ENCODE peak calls at places on chromosome 11, in seven cellular contexts. One of them, this sample, is unnamed.

GRCh38 chr11:119624102-119624615 is 104.8 kb downstream of the NECTIN1 start:
- DNase-seq in GM10248: peak
- DNase-seq in NB4: peak
- DNase-seq in Panc1: no peak
- DNase-seq in mucosa of descending colon: no peak
- DNase-seq in nephron progenitor cell: peak
- DNase-seq in fibroblast of pulmonary artery: no peak
- DNase-seq in this sample: no peak

GRCh38 chr11:2417856-2418705 is 17.5 kb downstream of the TSSC4 start:
- DNase-seq in nephron progenitor cell: no peak
- DNase-seq in NB4: no peak
- DNase-seq in fibroblast of pulmonary artery: no peak
- DNase-seq in mucosa of descending colon: peak
- DNase-seq in GM10248: no peak
- DNase-seq in Panc1: no peak
- DNase-seq in this sample: no peak

GRCh38 chr11:59550842-59551650 is 39.7 kb downstream of the OR4D9 start:
- DNase-seq in fibroblast of pulmonary artery: peak
- DNase-seq in nephron progenitor cell: peak
- DNase-seq in NB4: peak
- DNase-seq in Panc1: no peak
- DNase-seq in mucosa of descending colon: peak
- DNase-seq in GM10248: peak
- DNase-seq in this sample: peak

GRCh38 chr11:31655483-31655882 is 145.9 kb downstream of the ELP4 start:
- DNase-seq in nephron progenitor cell: no peak
- DNase-seq in NB4: no peak
- DNase-seq in GM10248: no peak
- DNase-seq in mucosa of descending colon: no peak
- DNase-seq in fibroblast of pulmonary artery: peak
- DNase-seq in Panc1: no peak
- DNase-seq in this sample: no peak

GRCh38 chr11:68527585-68527984 is 67.0 kb downstream of the PPP6R3 start:
- DNase-seq in nephron progenitor cell: no peak
- DNase-seq in mucosa of descending colon: no peak
- DNase-seq in GM10248: no peak
- DNase-seq in fibroblast of pulmonary artery: no peak
- DNase-seq in Panc1: no peak
- DNase-seq in NB4: peak
- DNase-seq in this sample: no peak

GRCh38 chr11:96200243-96200642 is 142.8 kb downstream of the MAML2 start:
- DNase-seq in mucosa of descending colon: no peak
- DNase-seq in fibroblast of pulmonary artery: peak
- DNase-seq in NB4: no peak
- DNase-seq in GM10248: no peak
- DNase-seq in Panc1: no peak
- DNase-seq in nephron progenitor cell: no peak
- DNase-seq in this sample: no peak

GRCh38 chr11:6505577-6506240 is 8.6 kb downstream of the DNHD1 start:
- DNase-seq in GM10248: peak
- DNase-seq in mucosa of descending colon: no peak
- DNase-seq in fibroblast of pulmonary artery: peak
- DNase-seq in NB4: peak
- DNase-seq in nephron progenitor cell: no peak
- DNase-seq in Panc1: peak
- DNase-seq in this sample: no peak

GRCh38 chr11:79139900-79140299 is 300.9 kb downstream of the TENM4 start:
- DNase-seq in mucosa of descending colon: no peak
- DNase-seq in nephron progenitor cell: no peak
- DNase-seq in NB4: peak
- DNase-seq in fibroblast of pulmonary artery: no peak
- DNase-seq in GM10248: no peak
- DNase-seq in Panc1: no peak
- DNase-seq in this sample: no peak

GRCh38 chr11:27698872-27699241 is 1.4 kb downstream of the BDNF start:
- DNase-seq in fibroblast of pulmonary artery: peak
- DNase-seq in mucosa of descending colon: no peak
- DNase-seq in GM10248: peak
- DNase-seq in Panc1: no peak
- DNase-seq in NB4: peak
- DNase-seq in nephron progenitor cell: peak
- DNase-seq in this sample: peak

GRCh38 chr11:74696932-74697687 is 34.1 kb downstream of the CHRDL2 start:
- DNase-seq in nephron progenitor cell: peak
- DNase-seq in GM10248: no peak
- DNase-seq in mucosa of descending colon: peak
- DNase-seq in fibroblast of pulmonary artery: peak
- DNase-seq in NB4: no peak
- DNase-seq in Panc1: no peak
- DNase-seq in this sample: peak

GRCh38 chr11:76657139-76657823 is 13.3 kb downstream of the LRRC32 start:
- DNase-seq in mucosa of descending colon: no peak
- DNase-seq in Panc1: no peak
- DNase-seq in fibroblast of pulmonary artery: no peak
- DNase-seq in GM10248: no peak
- DNase-seq in nephron progenitor cell: no peak
- DNase-seq in NB4: no peak
- DNase-seq in this sample: no peak

GRCh38 chr11:5891216-5891800 is 1.7 kb upstream of the OR52E5 start:
- DNase-seq in Panc1: peak
- DNase-seq in NB4: peak
- DNase-seq in fibroblast of pulmonary artery: peak
- DNase-seq in mucosa of descending colon: no peak
- DNase-seq in GM10248: no peak
- DNase-seq in nephron progenitor cell: no peak
- DNase-seq in this sample: no peak

GRCh38 chr11:12862761-12863469 is 146.2 kb upstream of the RASSF10 start:
- DNase-seq in Panc1: no peak
- DNase-seq in GM10248: no peak
- DNase-seq in NB4: no peak
- DNase-seq in fibroblast of pulmonary artery: peak
- DNase-seq in mucosa of descending colon: peak
- DNase-seq in nephron progenitor cell: peak
- DNase-seq in this sample: peak

GRCh38 chr11:32136654-32137053 is 45.8 kb downstream of the RCN1 start:
- DNase-seq in fibroblast of pulmonary artery: peak
- DNase-seq in GM10248: no peak
- DNase-seq in NB4: no peak
- DNase-seq in Panc1: no peak
- DNase-seq in nephron progenitor cell: no peak
- DNase-seq in mucosa of descending colon: no peak
- DNase-seq in this sample: no peak

GRCh38 chr11:102451693-102452460 is 688 bp downstream of the TMEM123 start:
- DNase-seq in Panc1: no peak
- DNase-seq in GM10248: peak
- DNase-seq in nephron progenitor cell: peak
- DNase-seq in NB4: peak
- DNase-seq in fibroblast of pulmonary artery: peak
- DNase-seq in mucosa of descending colon: peak
- DNase-seq in this sample: peak
- TF ChIP-seq CTCF in Panc1: peak
- TF ChIP-seq CTCF in GM10248: peak
- TF ChIP-seq CTCF in nephron progenitor cell: no peak
- TF ChIP-seq CTCF in NB4: peak
- TF ChIP-seq CTCF in fibroblast of pulmonary artery: no peak
- TF ChIP-seq CTCF in mucosa of descending colon: no peak
- TF ChIP-seq CTCF in this sample: no peak

GRCh38 chr11:71454470-71455113 is 1.6 kb downstream of the NADSYN1 start:
- DNase-seq in NB4: no peak
- DNase-seq in fibroblast of pulmonary artery: no peak
- DNase-seq in nephron progenitor cell: no peak
- DNase-seq in mucosa of descending colon: no peak
- DNase-seq in GM10248: no peak
- DNase-seq in Panc1: no peak
- DNase-seq in this sample: no peak
- TF ChIP-seq CTCF in NB4: no peak
- TF ChIP-seq CTCF in fibroblast of pulmonary artery: no peak
- TF ChIP-seq CTCF in nephron progenitor cell: no peak
- TF ChIP-seq CTCF in mucosa of descending colon: peak
- TF ChIP-seq CTCF in GM10248: no peak
- TF ChIP-seq CTCF in Panc1: no peak
- TF ChIP-seq CTCF in this sample: no peak

DNA sequence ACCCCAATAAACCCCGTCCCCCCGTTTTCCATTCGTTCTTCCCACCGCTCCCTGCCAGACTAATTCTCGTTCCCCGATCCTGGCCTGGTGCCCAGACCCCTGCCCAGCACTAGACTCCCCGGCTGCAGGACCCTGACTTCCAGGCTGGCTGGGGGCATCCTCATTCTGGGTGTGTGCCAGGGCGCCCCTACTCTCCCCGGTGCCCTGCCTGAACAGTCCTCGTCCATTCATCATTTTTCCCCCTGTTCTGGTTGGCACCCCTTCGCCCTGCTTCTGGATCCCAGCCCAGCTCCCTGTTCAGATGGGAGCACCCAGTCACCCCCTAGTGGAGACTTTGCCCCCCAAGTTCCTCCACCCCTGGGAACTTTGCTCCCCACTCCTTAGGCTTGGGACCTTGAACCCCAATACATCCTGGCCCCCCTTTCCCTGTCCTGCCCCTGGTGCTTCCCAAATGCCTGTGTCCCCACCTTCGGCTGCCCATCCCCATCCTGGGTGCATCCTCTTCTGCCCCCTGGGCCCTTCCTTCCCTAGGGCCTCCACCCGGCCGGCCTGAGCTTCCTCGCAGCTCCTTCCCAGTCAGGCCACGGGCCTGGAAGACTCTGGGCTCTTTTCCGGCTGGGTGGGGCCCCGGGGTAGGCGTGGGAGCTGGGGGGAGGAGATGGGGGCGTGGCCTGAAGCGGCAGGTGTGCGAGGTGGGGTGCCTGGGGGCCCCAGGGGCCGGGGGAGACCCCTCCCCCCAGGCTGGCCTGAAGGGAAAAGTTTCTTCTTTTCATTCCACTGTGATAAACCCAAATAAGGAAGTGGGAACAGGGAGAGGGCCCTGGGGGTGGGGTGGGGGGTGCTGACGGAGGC is 882 bp downstream of the PLCB3 start:
- DNase-seq in nephron progenitor cell: no peak
- DNase-seq in fibroblast of pulmonary artery: no peak
- DNase-seq in GM10248: peak
- DNase-seq in mucosa of descending colon: peak
- DNase-seq in NB4: no peak
- DNase-seq in Panc1: no peak
- DNase-seq in this sample: peak
- TF ChIP-seq CTCF in nephron progenitor cell: no peak
- TF ChIP-seq CTCF in fibroblast of pulmonary artery: peak
- TF ChIP-seq CTCF in GM10248: peak
- TF ChIP-seq CTCF in mucosa of descending colon: no peak
- TF ChIP-seq CTCF in NB4: peak
- TF ChIP-seq CTCF in Panc1: no peak
- TF ChIP-seq CTCF in this sample: no peak

DNA sequence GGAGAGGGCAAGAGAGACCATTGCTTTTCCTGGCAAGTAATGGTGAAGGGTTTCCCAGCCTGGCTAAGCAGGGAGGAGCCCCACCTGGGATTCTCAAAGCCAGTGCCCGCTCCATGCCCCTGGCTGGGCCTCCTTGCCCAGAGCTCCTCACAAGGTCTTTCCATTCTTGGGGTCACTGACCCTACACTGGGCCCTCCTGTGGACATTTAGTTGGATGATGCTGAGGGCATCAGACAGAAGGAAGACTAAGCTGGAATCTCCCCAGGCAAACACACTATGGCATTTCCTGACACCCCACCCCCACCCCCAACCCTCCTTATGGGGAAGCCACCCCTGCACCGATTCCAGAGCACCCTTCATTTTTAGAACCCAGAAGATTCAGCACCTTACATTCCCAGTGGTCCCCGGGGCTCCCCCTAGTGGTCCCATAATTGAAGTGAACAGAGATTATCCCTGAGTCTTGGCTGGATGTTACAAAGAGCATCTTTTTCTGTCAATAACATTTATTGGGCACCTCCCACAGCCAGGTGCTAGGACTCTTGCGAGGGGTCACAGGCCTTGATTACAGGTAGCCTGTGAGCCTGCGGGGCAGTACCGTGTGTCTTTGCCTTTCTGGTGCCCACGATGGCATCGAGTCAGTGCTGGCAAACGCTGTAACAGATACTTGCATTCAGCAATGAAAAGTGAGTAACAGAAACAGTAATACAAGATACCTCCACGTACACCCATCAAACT is 548.5 kb downstream of the BUD13 start:
- DNase-seq in Panc1: peak
- DNase-seq in NB4: peak
- DNase-seq in GM10248: peak
- DNase-seq in fibroblast of pulmonary artery: peak
- DNase-seq in nephron progenitor cell: peak
- DNase-seq in mucosa of descending colon: no peak
- DNase-seq in this sample: no peak
- TF ChIP-seq CTCF in Panc1: peak
- TF ChIP-seq CTCF in NB4: peak
- TF ChIP-seq CTCF in GM10248: peak
- TF ChIP-seq CTCF in fibroblast of pulmonary artery: peak
- TF ChIP-seq CTCF in nephron progenitor cell: peak
- TF ChIP-seq CTCF in mucosa of descending colon: peak
- TF ChIP-seq CTCF in this sample: peak

GRCh38 chr11:8531312-8531711 is 62.7 kb downstream of the STK33 start:
- DNase-seq in fibroblast of pulmonary artery: no peak
- DNase-seq in nephron progenitor cell: peak
- DNase-seq in NB4: no peak
- DNase-seq in GM10248: no peak
- DNase-seq in Panc1: no peak
- DNase-seq in mucosa of descending colon: no peak
- DNase-seq in this sample: peak

GRCh38 chr11:8531982-8532381 is 62.0 kb downstream of the STK33 start:
- DNase-seq in mucosa of descending colon: no peak
- DNase-seq in Panc1: no peak
- DNase-seq in nephron progenitor cell: no peak
- DNase-seq in GM10248: peak
- DNase-seq in NB4: no peak
- DNase-seq in fibroblast of pulmonary artery: no peak
- DNase-seq in this sample: no peak

GRCh38 chr11:8527939-8528338 is 66.1 kb downstream of the STK33 start:
- DNase-seq in fibroblast of pulmonary artery: no peak
- DNase-seq in NB4: no peak
- DNase-seq in GM10248: no peak
- DNase-seq in mucosa of descending colon: no peak
- DNase-seq in nephron progenitor cell: no peak
- DNase-seq in Panc1: no peak
- DNase-seq in this sample: no peak

GRCh38 chr11:8533332-8533731 is 60.7 kb downstream of the STK33 start:
- DNase-seq in NB4: no peak
- DNase-seq in nephron progenitor cell: no peak
- DNase-seq in mucosa of descending colon: no peak
- DNase-seq in fibroblast of pulmonary artery: no peak
- DNase-seq in Panc1: no peak
- DNase-seq in GM10248: peak
- DNase-seq in this sample: no peak

DNA sequence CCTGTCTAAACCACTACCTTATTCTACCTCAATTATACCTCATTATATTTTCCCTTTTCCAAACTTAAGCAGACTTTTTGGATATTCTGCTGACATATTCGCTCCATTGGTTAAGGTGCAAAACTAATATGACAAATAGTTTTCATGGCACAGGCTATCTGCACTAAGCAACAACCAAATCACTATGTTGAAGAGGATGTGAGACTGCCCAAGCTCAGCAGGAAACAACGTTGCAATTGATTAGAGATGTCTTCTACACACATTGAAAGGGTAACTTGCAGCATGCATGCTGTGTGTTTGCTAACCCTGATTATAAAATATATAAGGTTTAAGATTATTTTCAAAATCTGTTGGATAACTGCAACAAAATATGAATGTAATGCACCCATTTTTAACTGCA is 61.6 kb downstream of the STK33 start:
- DNase-seq in NB4: no peak
- DNase-seq in Panc1: no peak
- DNase-seq in mucosa of descending colon: no peak
- DNase-seq in fibroblast of pulmonary artery: no peak
- DNase-seq in nephron progenitor cell: no peak
- DNase-seq in GM10248: peak
- DNase-seq in this sample: no peak
- TF ChIP-seq CTCF in NB4: no peak
- TF ChIP-seq CTCF in Panc1: no peak
- TF ChIP-seq CTCF in mucosa of descending colon: no peak
- TF ChIP-seq CTCF in fibroblast of pulmonary artery: no peak
- TF ChIP-seq CTCF in nephron progenitor cell: no peak
- TF ChIP-seq CTCF in GM10248: no peak
- TF ChIP-seq CTCF in this sample: no peak